ENCODE peak calls at places on chromosomes 7 and 10, in four cellular contexts. E, L, M and U are unnamed samples.
A peak's percentile ranks its signal among the peaks of the same experiment; 100 is the strongest.

GRCh38 chr10:50469288-50469687 is 154.5 kb downstream of the SGMS1 start:
- DNase-seq in L (no peak), E (no peak), M (no peak), U (no peak)

GRCh38 chr10:124632064-124632531 is 112.1 kb downstream of the FAM53B start:
- DNase-seq in M (peak; percentile 70), L (peak; percentile 96), E (no peak), U (no peak)

GRCh38 chr7:156474241-156474743 is 166.3 kb upstream of the RNF32 start:
- DNase-seq in M (no peak), E (no peak), L (no peak), U (no peak)

GRCh38 chr7:18770154-18770807 is 274.7 kb downstream of the HDAC9 start:
- DNase-seq in M (no peak), E (no peak), L (no peak), U (no peak)

GRCh38 chr10:78491812-78492211 is 458.1 kb downstream of the RPS24 start:
- DNase-seq in L (no peak), E (no peak), M (no peak), U (no peak)

GRCh38 chr7:17043012-17043877 is 161.5 kb upstream of the AGR3 start:
- DNase-seq in E (no peak), L (no peak), M (no peak), U (no peak)

GRCh38 chr10:48590945-48591344 is 13.9 kb downstream of the ARHGAP22 start:
- DNase-seq in L (peak; percentile 52), E (no peak), M (no peak), U (no peak)

GRCh38 chr7:23207029-23207428 is 25.2 kb downstream of the NUP42 start:
- DNase-seq in E (no peak), M (no peak), L (no peak), U (no peak)

GRCh38 chr7:45107356-45107755 is 4.1 kb downstream of the TBRG4 start:
- DNase-seq in E (no peak), M (no peak), L (no peak), U (no peak)

GRCh38 chr7:139667377-139667776 is 110.4 kb downstream of the HIPK2 start:
- DNase-seq in L (no peak), E (no peak), M (no peak), U (no peak)

GRCh38 chr7:128902761-128903585 is 7.5 kb downstream of the KCP start:
- DNase-seq in E (no peak), L (no peak), M (no peak), U (no peak)

DNA sequence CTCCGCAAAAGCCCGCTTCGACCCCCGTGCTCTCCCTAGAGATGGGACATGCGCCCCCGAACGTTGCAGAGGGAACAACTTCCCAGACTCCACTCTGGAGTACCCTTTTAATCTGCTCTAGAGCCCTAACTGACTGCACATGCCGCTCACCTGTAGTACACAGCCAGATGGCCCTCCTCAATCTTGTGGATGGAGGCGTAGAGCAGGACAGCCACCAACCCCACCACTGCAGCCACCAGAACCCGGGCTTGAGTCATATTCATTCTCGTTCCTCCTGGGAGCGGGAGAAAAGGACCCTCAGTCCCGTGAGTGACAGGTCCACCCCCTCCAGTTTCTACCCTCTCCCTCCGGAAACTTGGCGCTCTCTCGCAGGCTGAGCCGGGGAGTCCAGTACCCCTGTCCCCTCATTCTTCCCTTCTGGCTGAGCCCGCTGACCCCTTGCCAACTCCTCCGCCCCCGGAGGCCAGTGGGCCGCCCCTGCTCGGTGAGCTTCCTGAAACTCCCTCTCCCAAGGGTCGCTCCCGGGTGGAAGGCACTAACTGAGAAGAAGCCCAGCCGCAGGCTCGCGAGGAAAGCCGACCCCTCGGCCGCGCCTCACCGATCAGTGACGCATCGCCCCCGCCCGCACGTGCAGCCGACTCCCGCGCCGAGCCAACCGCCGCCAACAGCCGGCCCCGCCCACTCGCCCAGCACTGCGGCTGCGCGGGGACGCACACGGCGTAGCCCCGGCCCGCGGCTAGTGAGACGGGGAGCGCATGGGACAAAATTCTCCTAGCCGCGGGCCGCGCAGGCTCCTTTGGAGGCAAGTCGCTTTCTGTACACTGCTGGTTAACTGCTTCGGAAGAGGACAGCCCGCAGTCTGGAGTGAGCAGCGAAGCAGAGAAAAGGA is at the start of gene ERLIN1:
- DNase-seq in E (peak; percentile 80), L (peak; percentile 93), M (peak; percentile 79), U (peak; percentile 89)
- TF ChIP-seq POLR2A in E (peak; percentile 92), L (peak; percentile 62), M (peak; percentile 40), U (peak; percentile 75)

GRCh38 chr10:103395754-103396066 is 565 bp downstream of the ATP5MK start:
- DNase-seq in L (peak; percentile 5), E (no peak), M (no peak), U (no peak)

GRCh38 chr10:103394180-103394579 is 2.1 kb downstream of the ATP5MK start:
- DNase-seq in L (no peak), E (no peak), M (no peak), U (no peak)

GRCh38 chr10:103396789-103397087 is 312 bp downstream of the PDCD11 start:
- DNase-seq in M (no peak), E (no peak), L (no peak), U (no peak)

GRCh38 chr10:103397191-103397825 is 882 bp downstream of the PDCD11 start:
- DNase-seq in M (no peak), L (no peak), E (no peak), U (no peak)

GRCh38 chr10:103396067-103396788 is at the start of the genes ATP5MK and PDCD11:
- DNase-seq in E (peak; percentile 98), M (peak; percentile 98), L (peak; percentile 99), U (peak; percentile 97)
- TF ChIP-seq POLR2A in E (peak; percentile 95), M (no peak), L (peak; percentile 71), U (peak; percentile 61)

DNA sequence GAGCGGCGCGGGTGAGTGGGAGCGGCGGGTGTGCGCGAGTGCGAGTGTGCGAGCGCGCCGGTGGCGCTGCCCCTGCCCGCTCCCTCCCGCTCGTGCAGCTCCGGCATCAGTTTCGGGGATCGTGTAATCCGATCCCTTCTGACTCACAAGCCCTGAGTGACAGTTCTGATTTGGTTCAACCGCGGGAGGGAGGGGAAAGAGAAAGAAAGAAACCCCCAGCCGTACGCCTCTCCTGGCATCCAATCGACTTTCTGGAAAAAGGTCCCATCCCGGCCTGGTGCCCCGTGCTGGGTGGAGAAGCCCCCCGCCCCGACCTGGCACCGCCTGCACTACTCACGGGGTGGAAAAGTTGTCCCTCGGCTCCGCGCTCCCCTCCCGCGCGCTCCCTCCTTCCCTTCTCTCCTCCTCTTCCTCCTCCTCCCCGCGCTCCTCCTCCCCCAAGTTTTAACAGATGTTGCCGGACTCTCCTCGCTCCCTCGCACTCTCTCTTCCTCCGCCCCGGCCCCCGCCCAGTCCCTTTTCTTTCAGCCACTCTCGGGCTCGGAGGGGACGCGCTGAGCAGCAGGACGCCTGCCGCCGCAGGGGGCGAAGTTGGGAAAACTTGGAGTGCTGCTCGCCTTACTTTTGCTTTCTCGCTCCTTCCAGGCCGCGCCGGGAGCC is at the start of gene GLI3:
- DNase-seq in E (no peak), L (peak; percentile 88), M (peak; percentile 85), U (peak; percentile 95)
- TF ChIP-seq POLR2A in E (no peak), L (peak; percentile 85), M (peak; percentile 48), U (peak; percentile 71)

DNA sequence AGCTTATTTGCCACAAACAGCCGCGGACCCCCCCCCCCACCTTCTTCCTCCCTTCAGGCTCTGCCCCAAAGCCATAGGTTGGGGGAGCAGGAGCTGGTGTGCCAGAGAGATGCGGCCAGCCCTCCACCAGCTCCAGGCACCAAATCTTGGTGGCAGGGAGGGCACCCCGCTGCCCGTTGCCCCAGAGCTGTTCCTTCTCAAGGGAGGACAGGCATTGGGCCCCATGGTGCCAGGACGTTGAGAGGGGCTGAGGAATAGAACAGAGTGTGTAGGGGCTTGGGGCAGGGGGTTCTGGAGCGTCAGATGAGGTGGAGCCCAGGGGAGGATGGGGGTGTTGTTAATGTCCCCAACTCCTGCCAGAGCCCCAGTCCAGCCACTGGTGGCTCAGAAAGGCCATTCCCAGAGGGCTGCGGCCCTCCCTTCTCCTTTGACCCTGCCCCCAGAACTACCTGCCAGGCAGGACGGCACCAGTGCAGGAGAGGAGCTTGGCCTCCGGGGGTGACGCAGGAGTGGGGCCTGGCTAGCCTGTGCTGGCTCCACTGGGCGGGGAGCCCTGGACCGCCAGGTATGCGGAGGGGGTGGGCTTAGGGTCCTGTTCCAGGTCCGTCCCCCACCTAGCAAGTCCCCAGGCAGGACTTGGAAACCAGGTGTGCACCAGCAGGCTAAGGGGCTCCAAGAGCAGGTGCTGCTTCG is 10.0 kb upstream of the SEC24C start:
- DNase-seq in M (no peak), L (no peak), E (no peak), U (no peak)
- TF ChIP-seq POLR2A in M (no peak), L (no peak), E (no peak), U (no peak)